ENCODE peak calls at places on chromosome 19, in eight cellular contexts. M is fibroblast of lung, L is HCT116, O is mammary epithelial cell, G is epithelial cell of esophagus, Q is colonic mucosa, H is tibial nerve, K is choroid plexus epithelial cell. V is an unnamed sample.

GRCh38 chr19:19719798-19720197 is 13.1 kb downstream of the ZNF14 start:
- DNase-seq in M (no peak), L (no peak), O (no peak), G (no peak), Q (no peak), H (no peak), K (no peak), V (no peak)

GRCh38 chr19:15330801-15331418 is 1.4 kb downstream of the BRD4 start:
- DNase-seq in M (peak; percentile 52), L (no peak), O (peak; percentile 87), G (peak; percentile 85), Q (peak; percentile 37), H (no peak), K (peak; percentile 85), V (no peak)

GRCh38 chr19:19371056-19371455 is 34.4 kb upstream of the GATAD2A start:
- DNase-seq in M (no peak), L (peak; percentile 69), O (no peak), G (peak; percentile 19), Q (no peak), H (no peak), K (no peak), V (no peak)

GRCh38 chr19:33249740-33250366 is 24.2 kb upstream of the SLC7A10 start:
- DNase-seq in M (no peak), L (no peak), O (no peak), G (no peak), Q (no peak), H (no peak), K (no peak), V (no peak)

GRCh38 chr19:44810555-44811447 is 1.9 kb downstream of the BCAM start:
- DNase-seq in M (no peak), L (no peak), O (peak; percentile 23), G (peak; percentile 19), Q (no peak), H (no peak), K (no peak), V (peak; percentile 15)

GRCh38 chr19:18771328-18772242 is 19.5 kb downstream of the COMP start:
- DNase-seq in M (no peak), L (no peak), O (no peak), G (no peak), Q (no peak), H (no peak), K (no peak), V (no peak)

GRCh38 chr19:15436012-15436825 is 13.5 kb downstream of the WIZ start:
- DNase-seq in M (no peak), L (no peak), O (no peak), G (no peak), Q (no peak), H (no peak), K (no peak), V (no peak)

GRCh38 chr19:46728208-46728607 is 11.3 kb upstream of the PRKD2 start:
- DNase-seq in M (no peak), L (no peak), O (no peak), G (no peak), Q (no peak), H (no peak), K (no peak), V (no peak)

GRCh38 chr19:49879243-49879960 is 1.9 kb downstream of the TBC1D17 start:
- DNase-seq in M (no peak), L (peak; percentile 71), O (no peak), G (peak; percentile 21), Q (peak; percentile 27), H (no peak), K (no peak), V (no peak)

GRCh38 chr19:18339703-18340102 is 695 bp upstream of the PGPEP1 start:
- DNase-seq in M (no peak), L (no peak), O (no peak), G (no peak), Q (peak; percentile 33), H (no peak), K (peak; percentile 40), V (no peak)

GRCh38 chr19:10915511-10916091 is 12.8 kb downstream of the YIPF2 start:
- DNase-seq in M (peak; percentile 89), L (no peak), O (peak; percentile 75), G (peak; percentile 81), Q (no peak), H (peak; percentile 57), K (peak; percentile 71), V (no peak)

GRCh38 chr19:17105548-17105947 is 30.0 kb downstream of the MYO9B start:
- DNase-seq in M (no peak), L (no peak), O (no peak), G (no peak), Q (no peak), H (no peak), K (no peak), V (peak; percentile 61)

GRCh38 chr19:12864721-12865715 is 16.2 kb downstream of the DNASE2 start:
- DNase-seq in M (no peak), L (no peak), O (no peak), G (no peak), Q (no peak), H (no peak), K (no peak), V (no peak)

GRCh38 chr19:12867120-12868099 is 13.8 kb downstream of the DNASE2 start:
- DNase-seq in M (peak; percentile 52), L (no peak), O (no peak), G (peak; percentile 48), Q (peak; percentile 71), H (no peak), K (peak; percentile 58), V (peak; percentile 94)

GRCh38 chr19:12864143-12864542 is 17.1 kb downstream of the DNASE2 start:
- DNase-seq in M (no peak), L (no peak), O (no peak), G (no peak), Q (no peak), H (no peak), K (no peak), V (no peak)

GRCh38 chr19:12866416-12867119 is 14.7 kb downstream of the DNASE2 start:
- DNase-seq in M (no peak), L (no peak), O (no peak), G (no peak), Q (no peak), H (no peak), K (no peak), V (no peak)

DNA sequence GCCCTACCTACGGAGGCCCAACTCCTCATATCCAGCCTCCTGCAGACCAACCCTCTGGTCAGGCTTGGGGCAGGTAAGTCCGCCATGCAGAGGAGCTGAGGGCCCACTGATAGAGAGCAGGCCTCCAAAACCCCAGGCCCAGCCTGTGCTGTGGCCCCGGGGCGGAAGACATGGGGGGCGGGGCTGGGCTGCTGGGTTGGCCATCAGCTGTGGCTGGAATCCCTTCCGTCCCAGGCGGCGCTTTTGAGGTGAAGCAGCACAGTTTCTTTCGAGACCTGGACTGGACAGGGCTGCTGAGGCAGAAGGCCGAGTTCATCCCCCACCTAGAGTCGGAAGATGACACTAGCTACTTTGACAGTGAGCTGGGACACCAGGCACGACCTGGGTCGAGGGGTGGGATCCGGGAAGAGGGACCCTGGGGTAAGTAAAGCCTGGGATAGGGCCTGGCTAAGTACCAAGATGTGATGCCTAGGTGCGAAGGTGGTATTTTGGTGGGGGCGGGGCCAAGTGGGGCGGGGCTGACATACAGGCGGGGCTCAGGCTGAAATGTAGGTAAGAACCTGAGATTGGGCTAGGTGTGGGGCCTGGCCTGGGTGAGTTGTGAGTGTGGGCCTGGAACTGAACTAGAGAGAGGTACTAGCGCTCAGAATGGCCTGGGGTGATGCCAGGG is 15.4 kb downstream of the DNASE2 start:
- DNase-seq in M (no peak), L (no peak), O (no peak), G (no peak), Q (no peak), H (no peak), K (no peak), V (no peak)
- TF ChIP-seq CTCF in M (no peak), L (no peak), O (no peak), G (no peak), Q (no peak), H (no peak), K (no peak), V (no peak)

DNA sequence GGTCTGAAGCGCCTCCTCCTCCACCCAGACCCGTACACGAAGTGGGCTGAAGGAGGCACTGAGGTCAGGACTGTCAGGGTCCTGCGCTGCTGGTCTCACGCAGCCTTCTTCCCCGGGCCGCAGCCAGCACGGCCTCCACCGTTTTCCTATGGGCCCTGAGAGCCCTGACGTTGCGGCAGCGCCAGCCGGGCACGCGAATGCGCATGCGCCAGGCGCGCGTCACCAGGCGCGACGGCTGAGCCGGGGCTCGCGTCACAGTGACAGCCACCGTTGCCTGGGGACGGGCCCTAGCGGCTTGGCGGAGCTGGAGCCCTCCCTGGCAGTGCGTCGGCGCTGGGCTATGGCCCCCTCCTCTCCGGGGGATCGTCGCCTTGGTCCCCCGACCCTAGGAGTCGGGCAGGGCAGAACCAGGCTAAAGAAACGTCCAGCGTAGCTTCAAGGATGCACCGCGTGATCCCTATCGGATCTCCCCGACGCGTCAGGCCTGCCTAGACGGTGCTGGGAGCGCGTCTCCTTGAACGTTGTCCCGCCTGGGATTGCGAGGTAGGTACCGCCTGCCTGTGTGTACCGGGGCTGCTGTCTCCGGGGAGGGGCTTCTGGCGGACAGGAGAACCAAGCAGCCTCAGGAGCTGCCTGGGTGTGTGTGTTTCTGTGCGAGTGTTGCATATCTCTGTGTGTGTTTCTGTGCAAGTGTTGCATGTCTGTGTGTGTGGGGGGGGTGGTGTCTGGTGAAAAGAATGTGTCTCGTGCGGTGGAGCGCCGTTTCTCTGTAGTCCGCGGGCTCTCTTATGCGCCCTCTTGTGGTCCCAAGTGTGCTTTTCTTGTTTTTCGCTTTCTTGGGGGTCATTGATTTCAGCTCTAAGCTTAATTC is 43.2 kb downstream of the ZNF571 start:
- DNase-seq in M (peak; percentile 81), L (no peak), O (peak; percentile 67), G (peak; percentile 75), Q (peak; percentile 66), H (no peak), K (peak; percentile 78), V (peak; percentile 91)
- TF ChIP-seq CTCF in M (peak; percentile 72), L (no peak), O (peak; percentile 33), G (peak; percentile 70), Q (no peak), H (no peak), K (peak; percentile 72), V (peak; percentile 50)

DNA sequence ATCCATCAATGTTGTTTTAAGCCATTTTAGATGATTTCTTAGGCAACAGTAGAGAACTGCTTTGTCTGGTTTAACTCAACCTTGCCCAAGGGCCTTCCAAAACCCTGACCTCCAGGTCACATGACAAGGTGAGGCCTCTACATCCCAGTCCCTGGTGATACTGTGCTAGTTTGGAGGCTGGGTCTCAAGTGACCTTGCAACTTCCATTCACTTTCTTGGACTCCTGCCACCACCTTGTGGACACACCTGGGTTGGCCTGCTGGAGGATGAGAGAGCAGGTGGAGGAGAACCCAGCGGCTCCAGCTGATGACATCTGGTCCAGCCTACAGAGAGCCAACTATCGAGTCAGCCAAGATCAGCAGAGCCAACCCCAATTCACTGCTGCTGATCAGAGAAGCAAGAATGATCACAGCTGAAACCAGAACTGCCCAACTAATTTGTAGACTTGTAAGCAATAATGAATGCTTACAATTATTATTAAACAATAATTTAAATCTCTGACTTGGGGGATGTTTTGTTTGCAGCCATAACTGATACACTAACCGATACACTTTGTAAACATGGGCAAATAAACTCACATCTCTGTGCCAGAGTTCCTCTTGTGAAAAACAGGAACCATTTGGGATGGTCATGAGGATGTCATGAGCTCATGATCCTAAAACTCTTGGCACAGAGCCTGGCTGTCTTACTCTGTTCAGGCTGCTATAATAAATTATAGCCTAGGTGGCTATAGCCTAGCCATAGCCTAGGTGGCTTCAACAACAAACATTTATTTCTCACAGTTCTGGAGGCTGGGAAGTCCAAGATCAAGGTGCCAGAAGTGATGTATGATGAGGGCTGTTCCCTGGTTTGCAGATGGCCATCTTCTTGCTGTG is 11.5 kb downstream of the FAM187B start:
- DNase-seq in M (no peak), L (no peak), O (peak; percentile 40), G (peak; percentile 32), Q (peak; percentile 47), H (no peak), K (no peak), V (peak; percentile 30)
- TF ChIP-seq CTCF in M (no peak), L (no peak), O (peak; percentile 2), G (no peak), Q (no peak), H (no peak), K (no peak), V (peak; percentile 44)

GRCh38 chr19:58400916-58401824 is 5.7 kb downstream of the RNF225 start:
- DNase-seq in M (peak; percentile 99), L (peak; percentile 99), O (peak; percentile 100), G (peak; percentile 100), Q (peak; percentile 100), H (peak; percentile 100), K (peak; percentile 100), V (peak; percentile 99)
- TF ChIP-seq CTCF in M (no peak), L (no peak), O (no peak), G (no peak), Q (no peak), H (no peak), K (peak; percentile 10), V (no peak)